ENCODE peak calls at places on chromosomes 6 and 20, in seven cellular contexts. U is SK-N-SH, Z is pancreas, O is psoas muscle, T is fibroblast of lung, B is adipocyte, F is tibial nerve. G is an unnamed sample.

GRCh38 chr20:47191074-47191673 is 165.3 kb downstream of the ZMYND8 start:
- DNase-seq in U (no peak), Z (no peak), O (no peak), T (no peak), B (no peak), F (no peak), G (no peak)

GRCh38 chr6:157539421-157539822 is 158.4 kb downstream of the ZDHHC14 start:
- DNase-seq in U (no peak), Z (no peak), O (no peak), T (no peak), B (no peak), F (no peak), G (no peak)

GRCh38 chr6:32763417-32763816 is at the start of gene HLA-DQB2:
- DNase-seq in U (no peak), Z (no peak), O (no peak), T (peak; percentile 1), B (no peak), F (no peak), G (no peak)

GRCh38 chr6:63660737-63661136 is 25.1 kb downstream of the PHF3 start:
- DNase-seq in U (no peak), Z (no peak), O (no peak), T (no peak), B (no peak), F (no peak), G (no peak)

GRCh38 chr6:43175676-43176422 is 4.8 kb downstream of the SRF start:
- DNase-seq in U (no peak), Z (no peak), O (no peak), T (no peak), B (no peak), F (no peak), G (no peak)

GRCh38 chr20:47875302-47876025 is 90.2 kb upstream of the SULF2 start:
- DNase-seq in U (no peak), Z (no peak), O (no peak), T (no peak), B (no peak), F (no peak), G (no peak)

GRCh38 chr6:11177271-11177670 is 55.2 kb downstream of the NEDD9 start:
- DNase-seq in U (no peak), Z (no peak), O (no peak), T (no peak), B (no peak), F (no peak), G (no peak)

GRCh38 chr6:140050232-140050995 is 676.0 kb upstream of the CITED2 start:
- DNase-seq in U (peak; percentile 15), Z (no peak), O (peak; percentile 13), T (peak; percentile 38), B (peak; percentile 80), F (no peak), G (no peak)

GRCh38 chr20:24769878-24770627 is 179.0 kb upstream of the CST7 start:
- DNase-seq in U (no peak), Z (peak; percentile 7), O (no peak), T (no peak), B (no peak), F (no peak), G (no peak)

GRCh38 chr6:151647871-151648639 is 154.2 kb downstream of the CCDC170 start:
- DNase-seq in U (no peak), Z (no peak), O (no peak), T (no peak), B (peak; percentile 5), F (no peak), G (no peak)

GRCh38 chr20:47700327-47700726 is 85.0 kb downstream of the SULF2 start:
- DNase-seq in U (no peak), Z (no peak), O (no peak), T (no peak), B (no peak), F (no peak), G (no peak)

GRCh38 chr6:25041676-25042598 is 106.2 kb upstream of the RIPOR2 start:
- DNase-seq in U (no peak), Z (no peak), O (no peak), T (no peak), B (no peak), F (no peak), G (peak; percentile 59)

GRCh38 chr6:117951783-117952182 is 44.7 kb downstream of the SLC35F1 start:
- DNase-seq in U (no peak), Z (no peak), O (no peak), T (no peak), B (no peak), F (no peak), G (no peak)

GRCh38 chr6:166104107-166104506 is 63.5 kb downstream of the TBXT start:
- DNase-seq in U (no peak), Z (no peak), O (no peak), T (peak; percentile 9), B (no peak), F (no peak), G (no peak)

GRCh38 chr20:1711826-1712601 is 54.4 kb upstream of the SIRPG start:
- DNase-seq in U (peak; percentile 11), Z (no peak), O (no peak), T (no peak), B (no peak), F (no peak), G (no peak)

GRCh38 chr20:1994627-1995026 is 769 bp upstream of the PDYN start:
- DNase-seq in U (no peak), Z (no peak), O (no peak), T (no peak), B (no peak), F (no peak), G (no peak)

GRCh38 chr6:109124219-109124618 is 28.9 kb downstream of the CEP57L1 start:
- DNase-seq in U (no peak), Z (no peak), O (no peak), T (no peak), B (no peak), F (no peak), G (no peak)

GRCh38 chr20:59428006-59428405 is 127.6 kb downstream of the EDN3 start:
- DNase-seq in U (no peak), Z (no peak), O (no peak), T (no peak), B (no peak), F (no peak), G (no peak)

GRCh38 chr20:51444922-51445438 is 97.5 kb downstream of the NFATC2 start:
- DNase-seq in U (peak; percentile 44), Z (no peak), O (no peak), T (no peak), B (no peak), F (no peak), G (no peak)

GRCh38 chr6:42522021-42522420 is 41.8 kb upstream of the UBR2 start:
- DNase-seq in U (no peak), Z (no peak), O (no peak), T (no peak), B (peak; percentile 33), F (no peak), G (no peak)

GRCh38 chr20:23967616-23967979 is 21.0 kb downstream of the GGTLC1 start:
- DNase-seq in U (no peak), Z (no peak), O (no peak), T (no peak), B (no peak), F (no peak), G (no peak)

GRCh38 chr6:157227202-157228166 is 95.8 kb downstream of the TMEM242 start:
- DNase-seq in U (peak; percentile 68), Z (no peak), O (no peak), T (peak; percentile 15), B (peak; percentile 24), F (no peak), G (peak; percentile 39)

DNA sequence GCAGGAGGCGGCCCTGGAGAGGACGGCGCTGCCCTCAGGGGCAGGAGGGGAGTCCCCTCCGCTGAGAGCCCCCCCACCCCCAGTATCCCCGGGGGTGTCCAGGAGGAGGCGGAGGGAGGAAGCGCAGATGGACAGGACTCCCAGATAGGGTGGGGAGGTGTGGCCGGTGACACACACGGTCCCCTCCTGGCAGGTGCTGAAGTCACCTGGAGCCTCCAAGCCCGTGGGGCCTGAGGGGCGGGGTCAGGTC is 1.4 kb downstream of the STMN3 start:
- DNase-seq in U (peak; percentile 51), Z (no peak), O (no peak), T (no peak), B (no peak), F (no peak), G (no peak)
- H3K4me3 ChIP-seq in U (peak overlapping the region; percentile 76), Z (no peak overlapping the region), O (peak overlapping the region; percentile 62), T (peak overlapping the region; percentile 39), B (peak overlapping the region; percentile 69), F (peak overlapping the region; percentile 56), G (peak overlapping the region; percentile 64)

DNA sequence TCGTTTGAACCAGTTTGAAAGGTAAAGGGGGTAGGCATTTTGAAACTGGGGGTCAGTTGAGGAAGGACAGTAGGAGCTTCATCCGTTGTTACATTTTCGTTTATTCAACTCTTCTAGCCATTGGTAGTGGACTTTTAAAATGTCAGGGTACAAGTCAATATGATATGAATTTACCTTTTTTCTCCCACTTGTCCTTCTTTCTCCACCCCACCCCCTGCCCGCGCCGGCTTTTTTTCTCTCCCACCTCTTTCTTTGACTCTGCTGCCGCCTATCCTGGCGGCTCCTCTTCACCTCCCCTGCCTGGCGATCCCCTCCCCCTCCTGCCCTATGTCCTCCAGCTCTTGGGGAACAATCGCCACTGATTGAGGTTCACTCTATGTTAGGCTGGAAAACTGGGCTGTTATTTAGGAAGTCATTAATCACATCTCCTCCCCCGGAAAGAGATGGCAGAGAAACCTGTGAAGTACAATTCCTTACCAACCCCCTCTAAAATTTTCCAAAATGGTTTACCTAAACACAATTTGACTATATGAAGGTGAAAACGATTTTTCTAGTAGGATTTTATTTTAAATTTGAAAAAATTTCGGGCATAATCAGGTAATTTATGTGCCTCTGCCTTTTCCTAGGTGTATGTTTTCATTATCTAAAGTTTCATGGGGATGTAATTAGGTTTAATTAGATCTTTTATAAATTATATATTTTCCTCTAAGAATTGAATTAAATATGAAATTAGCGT is 812 bp upstream of the LIN28B start:
- DNase-seq in U (peak; percentile 62), Z (no peak), O (no peak), T (no peak), B (no peak), F (no peak), G (no peak)
- H3K4me3 ChIP-seq in U (peak overlapping the region; percentile 55), Z (no peak overlapping the region), O (no peak overlapping the region), T (no peak overlapping the region), B (no peak overlapping the region), F (no peak overlapping the region), G (no peak overlapping the region)

GRCh38 chr6:37172991-37173572 is 3.1 kb downstream of the PIM1 start:
- DNase-seq in U (no peak), Z (no peak), O (no peak), T (no peak), B (no peak), F (no peak), G (no peak)
- H3K4me3 ChIP-seq in U (no peak overlapping the region), Z (no peak overlapping the region), O (peak overlapping the region; percentile 97), T (no peak overlapping the region), B (peak overlapping the region; percentile 94), F (peak overlapping the region; percentile 78), G (peak overlapping the region; percentile 97)

DNA sequence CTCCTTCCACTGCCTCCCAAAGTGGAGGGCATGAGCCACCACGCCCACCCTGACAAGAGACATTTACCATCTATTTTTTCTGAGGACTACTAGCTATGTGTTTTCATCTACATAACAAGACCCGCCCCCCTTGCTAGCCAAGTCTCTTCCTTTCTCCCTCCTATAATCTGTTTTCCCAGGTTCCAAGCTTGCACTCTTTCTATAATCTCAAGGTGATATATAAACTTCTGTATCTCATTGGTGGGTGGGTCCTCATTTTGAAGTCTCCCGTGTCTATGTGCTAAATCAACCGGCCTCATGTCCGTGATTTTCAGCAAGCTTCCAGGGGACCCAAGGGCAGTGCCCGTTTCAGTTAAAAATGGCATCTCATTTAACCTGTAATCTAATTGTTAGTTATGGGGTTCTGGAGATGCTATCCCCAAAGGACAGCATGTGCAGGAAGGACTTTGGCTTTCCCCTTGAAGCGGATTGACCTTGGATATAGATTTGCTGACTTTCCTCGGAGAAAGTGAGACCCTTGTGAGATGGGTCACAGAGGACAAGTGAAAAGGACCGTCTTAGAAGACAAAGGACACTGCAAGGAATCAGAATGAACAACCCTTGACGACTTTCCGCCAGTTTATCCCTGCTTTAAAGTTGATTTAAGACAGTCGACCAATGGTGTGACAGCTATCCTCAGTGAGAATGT is 22.4 kb downstream of the OR2B2 start:
- DNase-seq in U (no peak), Z (no peak), O (no peak), T (no peak), B (no peak), F (no peak), G (no peak)
- H3K4me3 ChIP-seq in U (peak overlapping the region; percentile 93), Z (no peak overlapping the region), O (peak overlapping the region; percentile 54), T (peak overlapping the region; percentile 98), B (peak overlapping the region; percentile 83), F (no peak overlapping the region), G (no peak overlapping the region)